ENCODE peak calls at places on chromosomes 1 and 21, in seven cellular contexts. H is activated naive CD8-positive, alpha-beta T cell treated with anti-CD3 and anti-CD28 coated beads for 36 hours; G is T-helper 17 cell; E is amniotic stem cell; D is RWPE2; B is stimulated activated CD8-positive, alpha-beta memory T cell treated with anti-CD3 and anti-CD28 coated beads, Interleukin-2, amount 100 ng/mL, for 48 hours; L is GM12891. N is an unnamed sample.

GRCh38 chr1:223216074-223216473 is 73.0 kb upstream of the TLR5 start:
- DNase-seq in L (no peak), H (no peak), G (no peak), B (no peak), D (no peak), E (no peak), N (no peak)

GRCh38 chr1:156906206-156906910 is 12.8 kb downstream of the PEAR1 start:
- DNase-seq in H (no peak), B (no peak), D (no peak), L (no peak), E (no peak), G (no peak), N (no peak)

GRCh38 chr1:113868387-113869083 is 3.0 kb downstream of the PTPN22 start:
- DNase-seq in E (no peak), L (no peak), D (no peak), H (peak; percentile 13), G (no peak), B (no peak), N (no peak)

GRCh38 chr21:17783816-17784598 is 35.1 kb downstream of the C21orf91 start:
- DNase-seq in L (no peak), D (no peak), E (no peak), B (no peak), H (no peak), G (no peak), N (no peak)

GRCh38 chr1:16420719-16421118 is 16.5 kb downstream of the SPATA21 start:
- DNase-seq in H (peak; percentile 76), B (peak; percentile 38), D (no peak), L (peak; percentile 63), E (no peak), G (peak; percentile 15), N (peak; percentile 45)

GRCh38 chr1:77511440-77511840 is 171.0 kb downstream of the ZZZ3 start:
- DNase-seq in H (no peak), G (no peak), E (peak; percentile 27), D (no peak), B (no peak), L (no peak), N (no peak)

GRCh38 chr1:17235135-17235880 is 13.6 kb upstream of the PADI3 start:
- DNase-seq in B (no peak), D (no peak), G (no peak), L (no peak), E (no peak), H (no peak), N (no peak)

GRCh38 chr1:43617668-43618067 is 32.3 kb upstream of the KDM4A start:
- DNase-seq in D (no peak), L (no peak), E (no peak), H (no peak), G (no peak), B (no peak), N (no peak)

GRCh38 chr1:15418811-15419515 is 9.3 kb downstream of the EFHD2 start:
- DNase-seq in G (no peak), H (no peak), L (no peak), E (no peak), B (no peak), D (no peak), N (no peak)

GRCh38 chr1:73943270-73943669 is 254.7 kb downstream of the LRRIQ3 start:
- DNase-seq in E (no peak), B (no peak), G (no peak), H (no peak), D (no peak), L (no peak), N (no peak)

GRCh38 chr1:222974496-222974895 is 159.7 kb downstream of the DISP1 start:
- DNase-seq in L (no peak), B (no peak), D (no peak), H (no peak), E (peak; percentile 52), G (no peak), N (no peak)

GRCh38 chr1:36805979-36806640 is 228.2 kb downstream of the GRIK3 start:
- DNase-seq in D (no peak), L (no peak), E (no peak), B (no peak), G (no peak), H (no peak), N (no peak)

GRCh38 chr1:193326296-193326695 is 139.9 kb upstream of the B3GALT2 start:
- DNase-seq in B (no peak), D (no peak), H (no peak), L (no peak), E (no peak), G (no peak), N (no peak)

GRCh38 chr1:97827887-97828286 is 92.9 kb downstream of the DPYD start:
- DNase-seq in B (no peak), E (no peak), L (no peak), D (no peak), G (no peak), H (peak; percentile 18), N (no peak)

GRCh38 chr1:23530089-23530749 is 814 bp downstream of the E2F2 start:
- DNase-seq in G (no peak), D (no peak), L (no peak), B (no peak), E (no peak), H (peak; percentile 50), N (no peak)

GRCh38 chr1:235366286-235366685 is 941 bp upstream of the TBCE start:
- DNase-seq in B (peak; percentile 3), G (no peak), L (no peak), E (no peak), D (no peak), H (peak; percentile 34), N (no peak)

GRCh38 chr1:55636691-55637090 is 421.5 kb upstream of the USP24 start:
- DNase-seq in L (no peak), H (no peak), E (no peak), G (no peak), B (no peak), D (no peak), N (no peak)

GRCh38 chr1:153733970-153734369 is 6.1 kb downstream of the INTS3 start:
- DNase-seq in E (no peak), B (no peak), D (no peak), G (no peak), L (no peak), H (no peak), N (no peak)

GRCh38 chr1:46983825-46984586 is 39.5 kb upstream of the CYP4X1 start:
- DNase-seq in L (no peak), E (no peak), H (no peak), G (no peak), B (no peak), D (no peak), N (no peak)

GRCh38 chr1:91857557-91858239 is 28.3 kb downstream of the TGFBR3 start:
- DNase-seq in H (no peak), E (no peak), D (no peak), G (no peak), L (no peak), B (no peak), N (no peak)

GRCh38 chr1:240695416-240695815 is 83.5 kb upstream of the GREM2 start:
- DNase-seq in G (no peak), D (no peak), E (no peak), B (no peak), H (no peak), L (no peak), N (no peak)

GRCh38 chr1:32305310-32305709 is 13.4 kb downstream of the HDAC1 start:
- DNase-seq in B (no peak), D (no peak), H (no peak), E (no peak), G (no peak), L (no peak), N (no peak)

N was measured in GM12892.